ENCODE peak calls at places on chromosomes 3 and 15, in four cellular contexts. One of them, this sample, is unnamed.

GRCh38 chr15:90154861-90155626 is 46.1 kb upstream of the SEMA4B start:
- DNase-seq in EL: peak; percentile 88
- DNase-seq in activated CD8-positive, alpha-beta memory T cell treated with anti-CD3 and anti-CD28 coated beads, Interleukin-2, amount 50 U/mL, for 48 hours: no peak
- DNase-seq in WTC11: no peak
- DNase-seq in this sample: peak; percentile 57

GRCh38 chr3:115146032-115146417 is 1.1 kb downstream of the ZBTB20 start:
- DNase-seq in activated CD8-positive, alpha-beta memory T cell treated with anti-CD3 and anti-CD28 coated beads, Interleukin-2, amount 50 U/mL, for 48 hours: peak; percentile 57
- DNase-seq in EL: peak; percentile 72
- DNase-seq in WTC11: no peak
- DNase-seq in this sample: peak; percentile 62

GRCh38 chr3:541328-541727 is 344.8 kb downstream of the CHL1 start:
- DNase-seq in activated CD8-positive, alpha-beta memory T cell treated with anti-CD3 and anti-CD28 coated beads, Interleukin-2, amount 50 U/mL, for 48 hours: no peak
- DNase-seq in WTC11: no peak
- DNase-seq in EL: no peak
- DNase-seq in this sample: no peak

GRCh38 chr3:28590216-28590615 is 241.6 kb upstream of the AZI2 start:
- DNase-seq in EL: peak; percentile 21
- DNase-seq in activated CD8-positive, alpha-beta memory T cell treated with anti-CD3 and anti-CD28 coated beads, Interleukin-2, amount 50 U/mL, for 48 hours: no peak
- DNase-seq in WTC11: no peak
- DNase-seq in this sample: no peak

GRCh38 chr3:170699158-170700053 is 113.5 kb upstream of the SLC7A14 start:
- DNase-seq in WTC11: no peak
- DNase-seq in EL: no peak
- DNase-seq in activated CD8-positive, alpha-beta memory T cell treated with anti-CD3 and anti-CD28 coated beads, Interleukin-2, amount 50 U/mL, for 48 hours: no peak
- DNase-seq in this sample: no peak

GRCh38 chr3:58045084-58045483 is 36.9 kb downstream of the FLNB start:
- DNase-seq in WTC11: no peak
- DNase-seq in activated CD8-positive, alpha-beta memory T cell treated with anti-CD3 and anti-CD28 coated beads, Interleukin-2, amount 50 U/mL, for 48 hours: no peak
- DNase-seq in EL: peak; percentile 29
- DNase-seq in this sample: no peak

GRCh38 chr3:157078131-157078835 is 81.7 kb downstream of the CCNL1 start:
- DNase-seq in activated CD8-positive, alpha-beta memory T cell treated with anti-CD3 and anti-CD28 coated beads, Interleukin-2, amount 50 U/mL, for 48 hours: no peak
- DNase-seq in EL: no peak
- DNase-seq in WTC11: no peak
- DNase-seq in this sample: peak; percentile 40

GRCh38 chr3:157175678-157176077 is 15.7 kb upstream of the CCNL1 start:
- DNase-seq in WTC11: no peak
- DNase-seq in activated CD8-positive, alpha-beta memory T cell treated with anti-CD3 and anti-CD28 coated beads, Interleukin-2, amount 50 U/mL, for 48 hours: peak; percentile 62
- DNase-seq in EL: no peak
- DNase-seq in this sample: no peak

GRCh38 chr3:107431048-107431297 is 53.7 kb downstream of the CCDC54 start:
- DNase-seq in activated CD8-positive, alpha-beta memory T cell treated with anti-CD3 and anti-CD28 coated beads, Interleukin-2, amount 50 U/mL, for 48 hours: no peak
- DNase-seq in EL: peak; percentile 54
- DNase-seq in WTC11: peak; percentile 48
- DNase-seq in this sample: no peak

This sample was measured in RCC 7860.